ENCODE peak calls at places on chromosomes 3 and 15, in seven cellular contexts. One of them, this sample, is unnamed.

GRCh38 chr3:79167651-79168416 is 600.0 kb downstream of the ROBO1 start:
- DNase-seq in CD8-positive, alpha-beta memory T cell: no peak
- DNase-seq in stimulated activated CD8-positive, alpha-beta memory T cell treated with anti-CD3 and anti-CD28 coated beads, Interleukin-12 subunit alpha, Interleukin-12 subunit beta, amount 100 ng/mL, for 4 hours: no peak
- DNase-seq in amniotic stem cell: peak
- DNase-seq in IMR-90: peak
- DNase-seq in sciatic nerve: no peak
- DNase-seq in right atrium auricular region: no peak
- DNase-seq in this sample: no peak

GRCh38 chr3:25679166-25679565 is 14.5 kb upstream of the TOP2B start:
- DNase-seq in CD8-positive, alpha-beta memory T cell: no peak
- DNase-seq in stimulated activated CD8-positive, alpha-beta memory T cell treated with anti-CD3 and anti-CD28 coated beads, Interleukin-12 subunit alpha, Interleukin-12 subunit beta, amount 100 ng/mL, for 4 hours: no peak
- DNase-seq in amniotic stem cell: no peak
- DNase-seq in IMR-90: no peak
- DNase-seq in sciatic nerve: no peak
- DNase-seq in right atrium auricular region: no peak
- DNase-seq in this sample: no peak

GRCh38 chr3:14804835-14805780 is 13.7 kb upstream of the FGD5 start:
- DNase-seq in CD8-positive, alpha-beta memory T cell: no peak
- DNase-seq in stimulated activated CD8-positive, alpha-beta memory T cell treated with anti-CD3 and anti-CD28 coated beads, Interleukin-12 subunit alpha, Interleukin-12 subunit beta, amount 100 ng/mL, for 4 hours: no peak
- DNase-seq in amniotic stem cell: no peak
- DNase-seq in IMR-90: no peak
- DNase-seq in sciatic nerve: no peak
- DNase-seq in right atrium auricular region: no peak
- DNase-seq in this sample: no peak

GRCh38 chr3:71005797-71006321 is 577.7 kb downstream of the FOXP1 start:
- DNase-seq in CD8-positive, alpha-beta memory T cell: no peak
- DNase-seq in stimulated activated CD8-positive, alpha-beta memory T cell treated with anti-CD3 and anti-CD28 coated beads, Interleukin-12 subunit alpha, Interleukin-12 subunit beta, amount 100 ng/mL, for 4 hours: no peak
- DNase-seq in amniotic stem cell: no peak
- DNase-seq in IMR-90: no peak
- DNase-seq in sciatic nerve: no peak
- DNase-seq in right atrium auricular region: no peak
- DNase-seq in this sample: no peak

GRCh38 chr15:81813215-81813614 is 232.6 kb downstream of the MEX3B start:
- DNase-seq in CD8-positive, alpha-beta memory T cell: no peak
- DNase-seq in stimulated activated CD8-positive, alpha-beta memory T cell treated with anti-CD3 and anti-CD28 coated beads, Interleukin-12 subunit alpha, Interleukin-12 subunit beta, amount 100 ng/mL, for 4 hours: no peak
- DNase-seq in amniotic stem cell: no peak
- DNase-seq in IMR-90: no peak
- DNase-seq in sciatic nerve: no peak
- DNase-seq in right atrium auricular region: no peak
- DNase-seq in this sample: no peak

GRCh38 chr15:95405447-95405846 is 925.1 kb upstream of the NR2F2 start:
- DNase-seq in CD8-positive, alpha-beta memory T cell: no peak
- DNase-seq in stimulated activated CD8-positive, alpha-beta memory T cell treated with anti-CD3 and anti-CD28 coated beads, Interleukin-12 subunit alpha, Interleukin-12 subunit beta, amount 100 ng/mL, for 4 hours: no peak
- DNase-seq in amniotic stem cell: no peak
- DNase-seq in IMR-90: peak
- DNase-seq in sciatic nerve: no peak
- DNase-seq in right atrium auricular region: no peak
- DNase-seq in this sample: no peak

GRCh38 chr3:58055309-58055708 is 47.1 kb downstream of the FLNB start:
- DNase-seq in CD8-positive, alpha-beta memory T cell: no peak
- DNase-seq in stimulated activated CD8-positive, alpha-beta memory T cell treated with anti-CD3 and anti-CD28 coated beads, Interleukin-12 subunit alpha, Interleukin-12 subunit beta, amount 100 ng/mL, for 4 hours: no peak
- DNase-seq in amniotic stem cell: no peak
- DNase-seq in IMR-90: no peak
- DNase-seq in sciatic nerve: no peak
- DNase-seq in right atrium auricular region: no peak
- DNase-seq in this sample: no peak

GRCh38 chr3:168077091-168077490 is 18.6 kb downstream of the GOLIM4 start:
- DNase-seq in CD8-positive, alpha-beta memory T cell: no peak
- DNase-seq in stimulated activated CD8-positive, alpha-beta memory T cell treated with anti-CD3 and anti-CD28 coated beads, Interleukin-12 subunit alpha, Interleukin-12 subunit beta, amount 100 ng/mL, for 4 hours: no peak
- DNase-seq in amniotic stem cell: no peak
- DNase-seq in IMR-90: peak
- DNase-seq in sciatic nerve: no peak
- DNase-seq in right atrium auricular region: no peak
- DNase-seq in this sample: no peak